ENCODE peak calls at places on chromosomes 7 and 10, in ten cellular contexts. K is GM04503, O is foreskin fibroblast, L is NCI-H1105, C is EH, U is COLO829, V is HS-5, R is left ventricle myocardium superior, W is right lobe of liver, N is endothelial cell. S is an unnamed sample.

GRCh38 chr10:68007356-68007755 is 67.7 kb downstream of the HERC4 start:
- DNase-seq in K (no peak), O (peak), L (no peak), C (peak), U (no peak), V (no peak), R (no peak), W (no peak), N (no peak), S (no peak)

GRCh38 chr10:54800677-54801480 is at the start of gene PCDH15:
- DNase-seq in K (no peak), O (no peak), L (peak), C (no peak), U (no peak), V (no peak), R (peak), W (no peak), N (peak), S (peak)

GRCh38 chr7:105581066-105581811 is at the start of gene EFCAB10:
- DNase-seq in K (no peak), O (peak), L (peak), C (peak), U (no peak), V (no peak), R (peak), W (peak), N (peak), S (peak)

GRCh38 chr10:119531067-119531466 is 11.5 kb downstream of the RGS10 start:
- DNase-seq in K (peak), O (no peak), L (no peak), C (peak), U (no peak), V (no peak), R (no peak), W (no peak), N (no peak), S (no peak)

GRCh38 chr7:134660242-134660785 is 13.7 kb downstream of the BPGM start:
- DNase-seq in K (no peak), O (no peak), L (no peak), C (peak), U (no peak), V (no peak), R (no peak), W (no peak), N (no peak), S (no peak)

GRCh38 chr7:953547-954327 is 743 bp downstream of the ADAP1 start:
- DNase-seq in K (no peak), O (no peak), L (no peak), C (peak), U (no peak), V (no peak), R (peak), W (peak), N (no peak), S (no peak)

GRCh38 chr10:96309631-96310358 is 5.6 kb downstream of the DNTT start:
- DNase-seq in K (no peak), O (no peak), L (no peak), C (no peak), U (no peak), V (no peak), R (no peak), W (no peak), N (no peak), S (peak)

GRCh38 chr10:131730771-131731497 is 169.9 kb upstream of the PPP2R2D start:
- DNase-seq in K (no peak), O (no peak), L (no peak), C (no peak), U (no peak), V (no peak), R (no peak), W (no peak), N (no peak), S (no peak)

GRCh38 chr7:132498319-132498718 is 78.0 kb downstream of the PLXNA4 start:
- DNase-seq in K (no peak), O (no peak), L (no peak), C (no peak), U (no peak), V (no peak), R (no peak), W (no peak), N (no peak), S (no peak)

GRCh38 chr7:34385385-34385784 is 272.6 kb upstream of the NPSR1 start:
- DNase-seq in K (no peak), O (no peak), L (no peak), C (peak), U (no peak), V (no peak), R (no peak), W (no peak), N (no peak), S (no peak)

GRCh38 chr7:155166673-155167370 is 96.7 kb downstream of the HTR5A start:
- DNase-seq in K (peak), O (peak), L (no peak), C (peak), U (no peak), V (peak), R (no peak), W (no peak), N (no peak), S (no peak)

GRCh38 chr7:30285067-30285530 is 702 bp downstream of the ZNRF2 start:
- DNase-seq in K (no peak), O (peak), L (no peak), C (peak), U (no peak), V (no peak), R (peak), W (peak), N (peak), S (no peak)

GRCh38 chr7:70706204-70706603 is 425.7 kb upstream of the GALNT17 start:
- DNase-seq in K (no peak), O (no peak), L (no peak), C (peak), U (no peak), V (no peak), R (no peak), W (no peak), N (no peak), S (no peak)

GRCh38 chr7:90749774-90750173 is 153.7 kb downstream of the CDK14 start:
- DNase-seq in K (no peak), O (peak), L (no peak), C (peak), U (peak), V (no peak), R (no peak), W (no peak), N (no peak), S (peak)

GRCh38 chr10:30093303-30093967 is 34.0 kb upstream of the JCAD start:
- DNase-seq in K (no peak), O (no peak), L (no peak), C (no peak), U (no peak), V (no peak), R (no peak), W (no peak), N (no peak), S (no peak)

GRCh38 chr7:130896898-130897514 is 163.0 kb upstream of the KLF14 start:
- DNase-seq in K (no peak), O (peak), L (peak), C (peak), U (peak), V (no peak), R (peak), W (peak), N (peak), S (peak)

GRCh38 chr10:48215983-48216505 is 58.5 kb downstream of the FRMPD2 start:
- DNase-seq in K (no peak), O (no peak), L (no peak), C (no peak), U (no peak), V (no peak), R (no peak), W (no peak), N (no peak), S (no peak)

S was measured in iPS DF 6.9.